ENCODE peak calls at places on chromosomes 16 and 17, in ten cellular contexts. E is progenitor cell of endocrine pancreas; N is AG20443; T is activated T-helper 1 cell treated with Interleukin-2 at 50 U/mL for 16 hours; Y is NCI-H1694; S is islet precursor cell; P is WTC11; H is stimulated activated CD8-positive, alpha-beta memory T cell treated with anti-CD3 and anti-CD28 coated beads, Interleukin-7, amount 100 ng/mL, for 1 hour; I is NCI-H1417; J is small intestine. F is an unnamed sample.

GRCh38 chr17:31216053-31216751 is 80.8 kb downstream of the OMG start:
- DNase-seq in I (peak), H (no peak), S (no peak), N (peak), T (no peak), J (peak), Y (peak), P (no peak), E (no peak), F (peak)

GRCh38 chr16:74607967-74608356 is 1.0 kb upstream of the GLG1 start:
- DNase-seq in N (no peak), J (no peak), P (peak), H (no peak), E (no peak), S (no peak), T (no peak), Y (no peak), I (no peak), F (no peak)

GRCh38 chr17:52828621-52829020 is 670.1 kb upstream of the CA10 start:
- DNase-seq in N (no peak), J (no peak), T (no peak), P (no peak), I (peak), E (no peak), S (no peak), Y (no peak), H (no peak), F (no peak)

GRCh38 chr17:28527859-28528258 is 21.7 kb downstream of the FOXN1 start:
- DNase-seq in H (no peak), E (no peak), T (no peak), I (no peak), P (no peak), S (no peak), Y (no peak), N (no peak), J (no peak), F (no peak)

GRCh38 chr17:61291457-61292311 is 108.0 kb upstream of the TBX2 start:
- DNase-seq in I (no peak), S (peak), T (no peak), E (no peak), N (no peak), H (no peak), Y (no peak), J (no peak), P (no peak), F (no peak)

GRCh38 chr17:15891348-15891747 is 53.6 kb upstream of the ADORA2B start:
- DNase-seq in S (no peak), N (no peak), Y (no peak), T (no peak), P (no peak), I (no peak), J (no peak), H (no peak), E (no peak), F (no peak)

GRCh38 chr17:77441130-77441920 is 300.6 kb downstream of the SEC14L1 start:
- DNase-seq in N (no peak), I (peak), H (peak), Y (peak), P (no peak), T (peak), E (no peak), S (no peak), J (peak), F (no peak)

GRCh38 chr17:13393841-13394710 is 207.7 kb downstream of the HS3ST3A1 start:
- DNase-seq in J (no peak), N (peak), S (no peak), H (no peak), P (no peak), I (no peak), Y (no peak), T (no peak), E (no peak), F (no peak)